ENCODE peak calls at places on chromosome 9, in seven cellular contexts. X is GM12865; B is RCC 7860; G is heart right ventricle; A is central memory CD4-positive, alpha-beta T cell; R is stimulated activated CD8-positive, alpha-beta memory T cell treated with anti-CD3 and anti-CD28 coated beads, Interleukin-15, amount 100 ng/mL, for 24 hours; I is T-cell. F is an unnamed sample.

GRCh38 chr9:16704489-16705111 is 165.9 kb downstream of the BNC2 start:
- DNase-seq in X (no peak), B (no peak), G (peak; percentile 34), A (no peak), R (no peak), I (no peak), F (no peak)

GRCh38 chr9:93598647-93599241 is 22.4 kb downstream of the PHF2 start:
- DNase-seq in X (no peak), B (no peak), G (no peak), A (peak; percentile 36), R (no peak), I (no peak), F (no peak)

GRCh38 chr9:137676998-137677397 is 58.2 kb downstream of the EHMT1 start:
- DNase-seq in X (no peak), B (no peak), G (no peak), A (no peak), R (no peak), I (no peak), F (no peak)

GRCh38 chr9:37806271-37806670 is 5.7 kb downstream of the DCAF10 start:
- DNase-seq in X (no peak), B (no peak), G (no peak), A (no peak), R (no peak), I (no peak), F (no peak)

GRCh38 chr9:95970356-95970755 is 94.9 kb downstream of the ERCC6L2 start:
- DNase-seq in X (no peak), B (no peak), G (no peak), A (no peak), R (no peak), I (no peak), F (no peak)

GRCh38 chr9:114719290-114719689 is 37.3 kb upstream of the TEX48 start:
- DNase-seq in X (no peak), B (peak; percentile 82), G (no peak), A (no peak), R (no peak), I (no peak), F (no peak)

GRCh38 chr9:99905833-99906402 is 536 bp upstream of the STX17 start:
- DNase-seq in X (no peak), B (no peak), G (no peak), A (no peak), R (no peak), I (no peak), F (no peak)

GRCh38 chr9:101418518-101419111 is 17.0 kb downstream of the ALDOB start:
- DNase-seq in X (no peak), B (no peak), G (no peak), A (no peak), R (no peak), I (no peak), F (no peak)

GRCh38 chr9:1877951-1878350 is 137.2 kb upstream of the SMARCA2 start:
- DNase-seq in X (peak; percentile 31), B (no peak), G (no peak), A (no peak), R (no peak), I (no peak), F (no peak)

GRCh38 chr9:114163517-114163924 is 8.2 kb downstream of the COL27A1 start:
- DNase-seq in X (no peak), B (peak; percentile 33), G (peak; percentile 54), A (no peak), R (no peak), I (no peak), F (no peak)

GRCh38 chr9:70415476-70415875 is 1.0 kb upstream of the KLF9 start:
- DNase-seq in X (no peak), B (no peak), G (no peak), A (no peak), R (no peak), I (no peak), F (no peak)

GRCh38 chr9:134502261-134503211 is 139.1 kb upstream of the COL5A1 start:
- DNase-seq in X (no peak), B (peak; percentile 96), G (peak; percentile 72), A (no peak), R (no peak), I (no peak), F (no peak)

GRCh38 chr9:113993838-113994540 is 84.1 kb downstream of the AMBP start:
- DNase-seq in X (no peak), B (no peak), G (peak; percentile 86), A (no peak), R (no peak), I (no peak), F (no peak)